ENCODE peak calls at places on chromosome 18, in four cellular contexts. One of them, this sample, is unnamed.
A peak's percentile ranks its signal among the peaks of the same experiment; 100 is the strongest.

GRCh38 chr18:67151366-67151765 is 365.2 kb downstream of the DSEL start:
- DNase-seq in HepG2: no peak
- DNase-seq in K562: no peak
- DNase-seq in GM12878: no peak
- DNase-seq in this sample: no peak

GRCh38 chr18:31741096-31741735 is 19.5 kb downstream of the SLC25A52 start:
- DNase-seq in HepG2: peak; percentile 41
- DNase-seq in K562: peak; percentile 31
- DNase-seq in GM12878: peak; percentile 16
- DNase-seq in this sample: peak; percentile 64

GRCh38 chr18:33924576-33924975 is 300.1 kb downstream of the NOL4 start:
- DNase-seq in GM12878: no peak
- DNase-seq in HepG2: no peak
- DNase-seq in K562: no peak
- DNase-seq in this sample: no peak

GRCh38 chr18:60826346-60826745 is 453.8 kb upstream of the MC4R start:
- DNase-seq in GM12878: no peak
- DNase-seq in K562: no peak
- DNase-seq in HepG2: peak; percentile 1
- DNase-seq in this sample: no peak

GRCh38 chr18:67733094-67733493 is 216.6 kb upstream of the DSEL start:
- DNase-seq in HepG2: no peak
- DNase-seq in K562: no peak
- DNase-seq in GM12878: no peak
- DNase-seq in this sample: no peak

GRCh38 chr18:12518326-12518725 is 110.6 kb downstream of the PRELID3A start:
- DNase-seq in K562: no peak
- DNase-seq in GM12878: no peak
- DNase-seq in HepG2: peak; percentile 23
- DNase-seq in this sample: no peak

GRCh38 chr18:57004366-57005121 is 142.3 kb upstream of the BOD1L2 start:
- DNase-seq in GM12878: peak; percentile 63
- DNase-seq in HepG2: peak; percentile 27
- DNase-seq in K562: no peak
- DNase-seq in this sample: no peak

GRCh38 chr18:61888622-61889021 is 4.2 kb downstream of the RNF152 start:
- DNase-seq in HepG2: no peak
- DNase-seq in K562: no peak
- DNase-seq in GM12878: no peak
- DNase-seq in this sample: no peak

GRCh38 chr18:903703-904102 is 968 bp upstream of the ADCYAP1 start:
- DNase-seq in GM12878: no peak
- DNase-seq in K562: peak; percentile 69
- DNase-seq in HepG2: no peak
- DNase-seq in this sample: peak; percentile 40

GRCh38 chr18:23938046-23938756 is 76.4 kb upstream of the TTC39C start:
- DNase-seq in HepG2: no peak
- DNase-seq in K562: no peak
- DNase-seq in GM12878: no peak
- DNase-seq in this sample: no peak

GRCh38 chr18:35282353-35282752 is 7.7 kb downstream of the ZSCAN30 start:
- DNase-seq in HepG2: peak; percentile 8
- DNase-seq in GM12878: no peak
- DNase-seq in K562: no peak
- DNase-seq in this sample: no peak

GRCh38 chr18:61334951-61335736 is 1.9 kb downstream of the CDH20 start:
- DNase-seq in K562: no peak
- DNase-seq in HepG2: no peak
- DNase-seq in GM12878: no peak
- DNase-seq in this sample: no peak

GRCh38 chr18:74303936-74304335 is 11.7 kb upstream of the C18orf63 start:
- DNase-seq in K562: no peak
- DNase-seq in HepG2: no peak
- DNase-seq in GM12878: no peak
- DNase-seq in this sample: no peak
- TF ChIP-seq TARDBP in K562: no peak
- TF ChIP-seq TARDBP in HepG2: no peak
- TF ChIP-seq TARDBP in GM12878: no peak
- TF ChIP-seq TARDBP in this sample: no peak

GRCh38 chr18:78908462-78908861 is 71.2 kb upstream of the SALL3 start:
- DNase-seq in GM12878: no peak
- DNase-seq in K562: no peak
- DNase-seq in HepG2: no peak
- DNase-seq in this sample: no peak
- TF ChIP-seq BHLHE40 in GM12878: no peak
- TF ChIP-seq BHLHE40 in K562: no peak
- TF ChIP-seq BHLHE40 in HepG2: no peak
- TF ChIP-seq BHLHE40 in this sample: no peak

DNA sequence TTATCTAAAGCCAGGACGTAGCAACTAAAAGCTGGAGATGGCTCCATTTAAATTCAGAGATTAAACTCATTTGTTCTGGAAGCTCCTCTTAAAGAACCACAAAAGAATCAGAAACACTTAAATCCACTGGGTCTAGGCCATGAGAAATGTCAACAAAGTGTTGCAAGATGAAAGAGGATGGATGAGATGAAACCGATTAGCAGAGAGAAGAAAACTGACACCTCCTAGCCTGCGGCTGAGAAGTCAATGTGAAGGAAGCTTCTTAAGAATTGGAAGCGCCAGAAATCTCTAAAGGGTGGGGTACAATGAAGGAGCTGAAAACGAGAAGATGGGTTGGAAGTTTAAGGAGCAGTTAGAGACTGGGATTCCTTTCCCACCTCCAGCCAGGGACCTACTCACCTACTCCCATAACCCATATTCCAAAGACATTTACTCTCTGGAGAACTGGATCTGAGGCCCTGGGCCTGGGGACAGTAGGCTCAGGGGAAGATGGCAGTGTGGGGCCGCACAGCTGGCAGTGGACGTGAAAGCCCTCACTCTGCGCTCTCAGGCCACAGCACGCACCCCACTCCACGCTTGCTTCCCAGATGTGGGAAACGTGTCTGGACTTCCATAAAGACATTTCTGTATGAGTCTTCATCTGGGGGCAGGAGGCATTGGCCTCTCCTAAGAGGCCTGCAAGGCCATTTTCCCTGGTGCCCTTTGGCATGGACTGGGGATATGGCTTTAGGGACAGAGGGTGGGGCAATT is 188.4 kb downstream of the LOXHD1 start:
- DNase-seq in K562: no peak
- DNase-seq in HepG2: no peak
- DNase-seq in GM12878: no peak
- DNase-seq in this sample: no peak
- TF ChIP-seq SP1 in K562: no peak
- TF ChIP-seq SP1 in HepG2: no peak
- TF ChIP-seq SP1 in GM12878: no peak
- TF ChIP-seq SP1 in this sample: no peak

GRCh38 chr18:39648616-39649015 is 2083.0 kb upstream of the CELF4 start:
- DNase-seq in HepG2: no peak
- DNase-seq in GM12878: no peak
- DNase-seq in K562: no peak
- DNase-seq in this sample: no peak

GRCh38 chr18:39653221-39653620 is 2087.6 kb upstream of the CELF4 start:
- DNase-seq in GM12878: no peak
- DNase-seq in K562: no peak
- DNase-seq in HepG2: no peak
- DNase-seq in this sample: no peak

GRCh38 chr18:39647627-39648502 is 2082.3 kb upstream of the CELF4 start:
- DNase-seq in HepG2: no peak
- DNase-seq in K562: no peak
- DNase-seq in GM12878: no peak
- DNase-seq in this sample: peak; percentile 34
- TF ChIP-seq TARDBP in HepG2: no peak
- TF ChIP-seq TARDBP in K562: no peak
- TF ChIP-seq TARDBP in GM12878: no peak
- TF ChIP-seq TARDBP in this sample: no peak

DNA sequence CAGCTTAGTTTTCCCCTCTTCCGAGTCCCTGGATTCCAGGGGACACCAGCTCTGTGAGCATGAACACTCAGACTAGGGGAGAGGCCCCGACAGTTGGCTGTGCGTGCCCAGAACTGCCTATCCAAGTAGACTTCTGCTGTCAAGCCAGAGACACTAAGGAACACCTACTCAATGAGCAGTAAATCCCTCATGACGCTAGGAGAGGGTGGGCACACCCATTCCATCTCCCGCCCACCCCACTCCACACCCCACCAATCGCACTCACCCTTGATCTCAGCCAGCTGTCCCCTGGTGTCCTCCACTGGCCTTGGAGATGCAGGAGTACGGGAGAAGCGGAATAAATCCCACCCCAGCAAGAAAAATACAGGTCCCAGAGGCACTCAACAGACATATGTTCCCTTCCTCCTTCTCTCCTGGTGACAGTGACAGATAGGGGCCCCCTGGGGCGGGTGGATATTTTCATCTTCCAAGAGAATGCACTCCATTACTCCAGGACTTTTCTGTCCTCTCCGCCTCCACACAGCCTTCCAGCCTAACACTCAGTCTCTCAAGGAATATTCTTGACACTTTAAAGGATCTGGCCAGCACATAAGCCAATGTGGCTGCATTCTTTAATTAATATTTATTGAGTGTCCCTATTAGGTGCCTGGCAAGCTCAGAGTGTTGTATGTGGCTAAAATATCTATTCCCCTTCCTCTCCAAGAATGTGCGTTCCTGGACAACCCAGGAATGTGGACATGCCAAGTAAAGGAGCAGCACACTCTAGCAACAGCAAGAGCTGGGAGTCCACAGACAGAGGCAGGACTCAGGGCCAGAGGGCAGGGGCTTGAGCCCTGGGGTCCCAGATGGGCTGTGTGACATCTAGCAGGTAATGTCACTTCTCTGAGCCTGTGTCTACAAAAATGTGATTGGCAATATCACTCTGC is 13.1 kb upstream of the SMAD7 start:
- DNase-seq in GM12878: no peak
- DNase-seq in K562: no peak
- DNase-seq in HepG2: no peak
- DNase-seq in this sample: no peak
- TF ChIP-seq BHLHE40 in GM12878: no peak
- TF ChIP-seq BHLHE40 in K562: no peak
- TF ChIP-seq BHLHE40 in HepG2: no peak
- TF ChIP-seq BHLHE40 in this sample: no peak

DNA sequence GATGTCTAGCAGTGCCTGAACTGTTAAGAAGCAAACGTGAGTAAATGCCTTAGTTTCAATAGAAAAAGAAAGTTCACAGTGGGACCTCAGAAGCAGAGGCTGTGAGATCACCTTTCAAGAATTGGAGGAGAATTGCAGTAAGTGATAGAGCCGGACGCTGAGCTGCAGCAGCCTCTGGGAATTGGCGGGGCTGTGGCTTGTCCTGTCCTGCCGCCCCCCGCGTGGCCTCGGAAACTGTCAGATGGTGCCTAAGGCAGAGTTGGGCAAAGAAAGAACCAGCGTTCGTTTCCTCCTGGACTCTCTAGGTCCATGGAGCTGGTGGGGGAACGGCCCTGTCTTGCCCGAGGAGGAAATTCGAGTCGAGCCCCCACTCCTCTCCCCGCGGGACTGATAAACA is 567 bp upstream of the EMILIN2 start:
- DNase-seq in HepG2: no peak
- DNase-seq in GM12878: no peak
- DNase-seq in K562: no peak
- DNase-seq in this sample: peak; percentile 24
- TF ChIP-seq SP1 in HepG2: no peak
- TF ChIP-seq SP1 in GM12878: no peak
- TF ChIP-seq SP1 in K562: no peak
- TF ChIP-seq SP1 in this sample: no peak

DNA sequence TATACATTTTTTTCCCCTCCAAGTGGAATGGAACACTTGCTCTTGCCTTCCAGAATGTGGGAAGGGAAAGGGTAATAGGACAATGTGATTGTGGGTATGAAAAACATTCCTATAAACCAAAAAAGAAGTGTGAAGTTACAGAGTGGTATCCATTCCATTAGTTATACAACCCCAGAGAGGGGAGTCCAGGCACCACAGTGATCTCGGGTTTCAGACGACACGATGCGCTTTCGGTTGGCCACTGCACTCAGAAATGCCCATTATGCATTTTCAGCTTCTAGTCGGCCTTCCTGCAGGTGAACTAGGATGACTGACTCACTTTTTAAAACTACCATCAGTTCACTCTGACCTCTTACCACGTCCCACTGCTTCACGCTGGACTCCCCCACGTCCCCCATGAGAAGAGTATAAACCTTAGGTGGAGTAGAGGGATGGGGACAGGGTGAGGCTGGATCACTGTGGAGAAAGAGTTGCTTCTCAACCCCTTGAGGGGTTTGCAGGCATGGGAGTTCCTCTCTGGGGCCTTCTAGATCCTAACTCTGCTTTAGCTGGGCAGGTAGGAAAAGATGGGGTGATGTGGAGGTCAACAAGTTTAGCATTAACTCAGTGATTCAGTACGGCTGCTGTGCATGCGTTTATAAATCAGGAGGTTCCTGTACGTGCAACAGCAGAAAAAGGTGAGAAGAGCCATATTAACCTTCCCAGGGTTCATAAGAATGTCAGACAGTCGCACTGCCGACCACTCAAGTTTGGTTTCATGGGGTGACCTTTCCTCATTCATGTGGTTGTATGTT is 50.5 kb downstream of the ZNF532 start:
- DNase-seq in K562: no peak
- DNase-seq in GM12878: no peak
- DNase-seq in HepG2: no peak
- DNase-seq in this sample: peak; percentile 14
- TF ChIP-seq TARDBP in K562: no peak
- TF ChIP-seq TARDBP in GM12878: no peak
- TF ChIP-seq TARDBP in HepG2: no peak
- TF ChIP-seq TARDBP in this sample: no peak

GRCh38 chr18:26088482-26088881 is 1.9 kb downstream of the SS18 start:
- DNase-seq in HepG2: no peak
- DNase-seq in GM12878: no peak
- DNase-seq in K562: peak; percentile 41
- DNase-seq in this sample: no peak

GRCh38 chr18:26086959-26087358 is 3.5 kb downstream of the SS18 start:
- DNase-seq in HepG2: no peak
- DNase-seq in K562: no peak
- DNase-seq in GM12878: no peak
- DNase-seq in this sample: no peak

GRCh38 chr18:26089247-26090129 is 925 bp downstream of the SS18 start:
- DNase-seq in K562: no peak
- DNase-seq in HepG2: peak; percentile 6
- DNase-seq in GM12878: no peak
- DNase-seq in this sample: no peak

GRCh38 chr18:26090130-26091046 is at the start of gene SS18:
- DNase-seq in GM12878: peak; percentile 76
- DNase-seq in HepG2: peak; percentile 85
- DNase-seq in K562: peak; percentile 96
- DNase-seq in this sample: peak; percentile 92

GRCh38 chr18:26091047-26091630 is 726 bp upstream of the SS18 start:
- DNase-seq in GM12878: peak; percentile 51
- DNase-seq in HepG2: peak; percentile 54
- DNase-seq in K562: peak; percentile 79
- DNase-seq in this sample: no peak
- TF ChIP-seq BHLHE40 in GM12878: no peak
- TF ChIP-seq BHLHE40 in HepG2: no peak
- TF ChIP-seq BHLHE40 in K562: no peak
- TF ChIP-seq BHLHE40 in this sample: no peak

GRCh38 chr18:9337875-9338274 is 3.3 kb downstream of the TWSG1 start:
- DNase-seq in HepG2: no peak
- DNase-seq in GM12878: peak; percentile 59
- DNase-seq in K562: peak; percentile 22
- DNase-seq in this sample: no peak
- TF ChIP-seq SP1 in HepG2: no peak
- TF ChIP-seq SP1 in GM12878: no peak
- TF ChIP-seq SP1 in K562: no peak
- TF ChIP-seq SP1 in this sample: no peak

This sample was measured in HEK293T.